ENCODE peak calls at places on chromosome 3, in ten cellular contexts. V is left lung, H is uterus, L is HL-60, R is foreskin fibroblast, Y is tibial artery, A is heart right ventricle, Q is tibial nerve, G is iPS DF 6.9, S is left ventricle myocardium inferior. F is an unnamed sample.

GRCh38 chr3:16124636-16125035 is 49.8 kb upstream of the GALNT15 start:
- DNase-seq in V (no peak), H (no peak), L (no peak), R (peak; percentile 97), Y (no peak), A (no peak), Q (no peak), G (no peak), S (no peak), F (no peak)

GRCh38 chr3:47315069-47315647 is 32.4 kb downstream of the KLHL18 start:
- DNase-seq in V (peak; percentile 40), H (no peak), L (no peak), R (no peak), Y (no peak), A (no peak), Q (peak; percentile 44), G (no peak), S (peak; percentile 42), F (no peak)

GRCh38 chr3:47009225-47010049 is 30.0 kb downstream of the NBEAL2 start:
- DNase-seq in V (peak; percentile 92), H (peak; percentile 91), L (no peak), R (peak; percentile 96), Y (peak; percentile 97), A (peak; percentile 93), Q (peak; percentile 70), G (no peak), S (peak; percentile 90), F (no peak)

GRCh38 chr3:121630355-121630754 is 30.3 kb downstream of the HCLS1 start:
- DNase-seq in V (no peak), H (no peak), L (no peak), R (no peak), Y (no peak), A (no peak), Q (no peak), G (no peak), S (no peak), F (no peak)

GRCh38 chr3:12903881-12904280 is 62.5 kb upstream of the RPL32 start:
- DNase-seq in V (no peak), H (no peak), L (no peak), R (no peak), Y (no peak), A (no peak), Q (no peak), G (no peak), S (no peak), F (no peak)

GRCh38 chr3:100006570-100007271 is 107.6 kb downstream of the FILIP1L start:
- DNase-seq in V (no peak), H (no peak), L (no peak), R (no peak), Y (no peak), A (no peak), Q (no peak), G (no peak), S (no peak), F (no peak)

GRCh38 chr3:10822055-10822454 is 6.0 kb downstream of the SLC6A11 start:
- DNase-seq in V (no peak), H (no peak), L (no peak), R (no peak), Y (no peak), A (no peak), Q (no peak), G (no peak), S (no peak), F (no peak)

GRCh38 chr3:161343986-161344385 is 27.3 kb downstream of the SPTSSB start:
- DNase-seq in V (no peak), H (no peak), L (no peak), R (no peak), Y (no peak), A (no peak), Q (no peak), G (no peak), S (no peak), F (no peak)

GRCh38 chr3:61627768-61628185 is 66.4 kb downstream of the PTPRG start:
- DNase-seq in V (no peak), H (no peak), L (no peak), R (peak; percentile 85), Y (no peak), A (no peak), Q (peak; percentile 24), G (no peak), S (no peak), F (no peak)

GRCh38 chr3:131432441-131432840 is 50.9 kb downstream of the NUDT16 start:
- DNase-seq in V (no peak), H (no peak), L (no peak), R (no peak), Y (no peak), A (no peak), Q (no peak), G (no peak), S (no peak), F (no peak)

GRCh38 chr3:42387802-42388651 is 22.4 kb downstream of the LYZL4 start:
- DNase-seq in V (no peak), H (no peak), L (no peak), R (no peak), Y (no peak), A (no peak), Q (no peak), G (no peak), S (no peak), F (peak; percentile 49)

GRCh38 chr3:158091526-158091925 is 14.7 kb downstream of the SHOX2 start:
- DNase-seq in V (no peak), H (no peak), L (no peak), R (peak; percentile 81), Y (no peak), A (no peak), Q (no peak), G (no peak), S (no peak), F (no peak)

GRCh38 chr3:152961323-152961722 is 126.4 kb downstream of the P2RY1 start:
- DNase-seq in V (no peak), H (no peak), L (no peak), R (peak; percentile 41), Y (no peak), A (no peak), Q (no peak), G (no peak), S (no peak), F (peak; percentile 3)

GRCh38 chr3:13063225-13063624 is 10.0 kb downstream of the IQSEC1 start:
- DNase-seq in V (no peak), H (no peak), L (no peak), R (no peak), Y (no peak), A (no peak), Q (no peak), G (no peak), S (no peak), F (no peak)

GRCh38 chr3:194404365-194405140 is 5.5 kb upstream of the GP5 start:
- DNase-seq in V (no peak), H (no peak), L (no peak), R (peak; percentile 42), Y (no peak), A (no peak), Q (peak; percentile 73), G (no peak), S (no peak), F (peak; percentile 58)

GRCh38 chr3:159130108-159130507 is 328.3 kb downstream of the MFSD1 start:
- DNase-seq in V (no peak), H (no peak), L (no peak), R (peak; percentile 36), Y (no peak), A (no peak), Q (no peak), G (peak; percentile 16), S (no peak), F (peak; percentile 12)

GRCh38 chr3:127618891-127619290 is 10.1 kb upstream of the PODXL2 start:
- DNase-seq in V (no peak), H (no peak), L (no peak), R (no peak), Y (no peak), A (no peak), Q (no peak), G (no peak), S (no peak), F (no peak)

DNA sequence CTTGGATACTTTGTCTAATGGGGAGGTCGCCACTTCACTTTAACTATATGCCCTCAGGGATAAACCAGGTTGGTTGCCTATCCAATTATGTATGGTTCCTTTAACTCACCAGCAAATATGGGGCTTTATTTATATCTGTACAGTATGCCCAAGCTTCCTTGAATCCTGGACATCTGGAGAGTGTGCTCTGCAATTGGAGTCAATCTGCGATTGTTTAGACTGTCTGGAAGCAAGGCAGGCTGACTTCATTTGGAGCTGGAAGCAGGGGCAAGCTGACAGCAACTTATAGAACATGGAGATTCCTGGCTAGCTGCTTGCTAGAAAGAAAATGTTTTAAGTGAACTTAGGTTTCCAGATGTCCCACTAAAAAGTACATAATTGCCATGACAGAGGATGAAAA is 63.7 kb upstream of the TPRG1 start:
- DNase-seq in V (no peak), H (no peak), L (no peak), R (peak; percentile 7), Y (no peak), A (no peak), Q (no peak), G (no peak), S (no peak), F (no peak)
- H3K4me3 ChIP-seq in V (no peak overlapping the region), H (no peak overlapping the region), L (no peak overlapping the region), R (no peak overlapping the region), Y (no peak overlapping the region), A (no peak overlapping the region), Q (no peak overlapping the region), G (no peak overlapping the region), S (no peak overlapping the region), F (no peak overlapping the region)

GRCh38 chr3:52002768-52003167 is 7.1 kb upstream of the RPL29 start:
- DNase-seq in V (no peak), H (no peak), L (no peak), R (no peak), Y (no peak), A (peak; percentile 2), Q (no peak), G (no peak), S (no peak), F (no peak)
- H3K4me3 ChIP-seq in V (no peak overlapping the region), H (no peak overlapping the region), L (no peak overlapping the region), R (no peak overlapping the region), Y (no peak overlapping the region), A (no peak overlapping the region), Q (no peak overlapping the region), G (no peak overlapping the region), S (no peak overlapping the region), F (no peak overlapping the region)

GRCh38 chr3:25429441-25429907 is 1.4 kb downstream of the RARB start:
- DNase-seq in V (no peak), H (no peak), L (no peak), R (no peak), Y (no peak), A (no peak), Q (no peak), G (no peak), S (no peak), F (no peak)
- H3K4me3 ChIP-seq in V (peak overlapping the region; percentile 47), H (peak overlapping the region; percentile 66), L (no peak overlapping the region), R (peak overlapping the region; percentile 46), Y (peak overlapping the region; percentile 78), A (peak overlapping the region; percentile 75), Q (peak overlapping the region; percentile 46), G (no peak overlapping the region), S (peak overlapping the region; percentile 83), F (no peak overlapping the region)

DNA sequence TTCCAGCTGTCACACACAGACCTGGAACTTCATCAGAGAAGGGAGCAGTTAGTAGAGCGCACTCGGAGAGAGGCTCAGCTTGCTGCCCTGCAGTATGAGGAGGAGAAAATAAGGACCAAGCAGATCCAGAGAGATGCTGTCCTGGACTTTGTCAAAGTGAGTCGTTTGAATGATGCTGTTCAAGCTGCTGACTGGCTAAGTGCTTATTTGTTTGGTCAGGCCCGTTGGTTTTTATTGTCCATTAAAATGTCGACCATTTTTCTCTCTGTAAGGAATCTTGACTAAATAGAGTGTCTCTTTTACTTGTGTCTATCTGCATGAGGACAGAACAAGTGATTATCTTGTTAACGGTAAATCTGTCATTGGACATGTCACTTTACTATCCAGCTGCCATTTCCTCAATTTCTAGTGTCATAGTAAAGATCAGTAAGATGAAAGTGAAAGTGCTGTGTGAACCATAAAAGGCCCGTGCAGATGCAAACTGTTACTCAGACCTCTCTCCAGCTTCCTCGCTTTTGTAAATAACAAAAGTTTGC is 56.9 kb downstream of the LRCH3 start:
- DNase-seq in V (no peak), H (no peak), L (no peak), R (no peak), Y (no peak), A (no peak), Q (no peak), G (no peak), S (no peak), F (peak; percentile 68)
- H3K4me3 ChIP-seq in V (no peak overlapping the region), H (peak overlapping the region; percentile 8), L (no peak overlapping the region), R (peak overlapping the region; percentile 26), Y (peak overlapping the region; percentile 29), A (no peak overlapping the region), Q (peak overlapping the region; percentile 17), G (no peak overlapping the region), S (peak overlapping the region; percentile 32), F (peak overlapping the region; percentile 26)